ENCODE peak calls at places on chromosome 3, in ten cellular contexts. K is T47D; V is effector memory CD4-positive, alpha-beta T cell; C is anterior cingulate cortex; D is NCI-H2081; O is NCI-H1930; A is CD4-positive, alpha-beta T cell; T is fibroblast of mammary gland; Y is tibial artery; L is dorsolateral prefrontal cortex. Z is an unnamed sample.

GRCh38 chr3:138673641-138674040 is 65.1 kb downstream of the FAIM start:
- DNase-seq in K (no peak), V (no peak), C (no peak), D (peak), O (no peak), A (no peak), T (peak), Y (no peak), L (no peak), Z (no peak)

GRCh38 chr3:42387802-42388651 is 22.4 kb downstream of the LYZL4 start:
- DNase-seq in K (no peak), V (no peak), C (no peak), D (no peak), O (no peak), A (peak), T (peak), Y (no peak), L (no peak), Z (no peak)

GRCh38 chr3:56869157-56869889 is 67.6 kb upstream of the ARHGEF3 start:
- DNase-seq in K (no peak), V (no peak), C (no peak), D (no peak), O (no peak), A (no peak), T (no peak), Y (no peak), L (no peak), Z (no peak)

GRCh38 chr3:75294124-75294523 is 370.0 kb upstream of the FRG2C start:
- DNase-seq in K (peak), V (no peak), C (no peak), D (peak), O (no peak), A (no peak), T (peak), Y (peak), L (peak), Z (peak)

GRCh38 chr3:53102601-53103147 is 27.6 kb downstream of the RFT1 start:
- DNase-seq in K (no peak), V (no peak), C (no peak), D (no peak), O (no peak), A (peak), T (no peak), Y (no peak), L (no peak), Z (no peak)

GRCh38 chr3:52704611-52705437 is 767 bp downstream of the GLT8D1 start:
- DNase-seq in K (no peak), V (no peak), C (no peak), D (no peak), O (no peak), A (no peak), T (peak), Y (no peak), L (no peak), Z (no peak)

GRCh38 chr3:43363621-43364266 is 77.4 kb downstream of the SNRK start:
- DNase-seq in K (no peak), V (no peak), C (no peak), D (no peak), O (no peak), A (no peak), T (peak), Y (no peak), L (no peak), Z (no peak)

GRCh38 chr3:66565301-66565700 is 64.5 kb upstream of the LRIG1 start:
- DNase-seq in K (no peak), V (no peak), C (no peak), D (no peak), O (no peak), A (no peak), T (no peak), Y (no peak), L (no peak), Z (no peak)

GRCh38 chr3:37291275-37291700 is 116.9 kb upstream of the LRRFIP2 start:
- DNase-seq in K (no peak), V (no peak), C (no peak), D (no peak), O (no peak), A (no peak), T (peak), Y (no peak), L (no peak), Z (no peak)

GRCh38 chr3:110419571-110419970 is 652.0 kb upstream of the NECTIN3 start:
- DNase-seq in K (no peak), V (no peak), C (no peak), D (no peak), O (no peak), A (no peak), T (no peak), Y (no peak), L (no peak), Z (no peak)

GRCh38 chr3:160641675-160642330 is 35.2 kb upstream of the ARL14 start:
- DNase-seq in K (no peak), V (no peak), C (no peak), D (no peak), O (no peak), A (no peak), T (peak), Y (no peak), L (no peak), Z (no peak)

GRCh38 chr3:89851974-89852621 is 744.7 kb downstream of the EPHA3 start:
- DNase-seq in K (peak), V (no peak), C (no peak), D (peak), O (no peak), A (no peak), T (peak), Y (no peak), L (peak), Z (no peak)

GRCh38 chr3:173411288-173412064 is 13.9 kb downstream of the NLGN1 start:
- DNase-seq in K (peak), V (no peak), C (peak), D (peak), O (no peak), A (no peak), T (peak), Y (no peak), L (no peak), Z (peak)

GRCh38 chr3:37701729-37702128 is 160.0 kb upstream of the CTDSPL start:
- DNase-seq in K (no peak), V (no peak), C (no peak), D (no peak), O (no peak), A (no peak), T (no peak), Y (no peak), L (no peak), Z (no peak)

GRCh38 chr3:97957617-97958311 is 14.5 kb downstream of the RIOX2 start:
- DNase-seq in K (no peak), V (no peak), C (no peak), D (no peak), O (no peak), A (no peak), T (peak), Y (no peak), L (no peak), Z (no peak)

GRCh38 chr3:50189274-50189673 is 2.1 kb upstream of the GNAT1 start:
- DNase-seq in K (peak), V (no peak), C (peak), D (peak), O (peak), A (peak), T (peak), Y (peak), L (peak), Z (peak)

GRCh38 chr3:107432013-107432515 is 54.8 kb downstream of the CCDC54 start:
- DNase-seq in K (no peak), V (no peak), C (no peak), D (peak), O (peak), A (no peak), T (peak), Y (no peak), L (no peak), Z (no peak)

GRCh38 chr3:142997330-142997729 is 4.0 kb upstream of the U2SURP start:
- DNase-seq in K (no peak), V (no peak), C (no peak), D (no peak), O (no peak), A (no peak), T (no peak), Y (no peak), L (no peak), Z (no peak)

GRCh38 chr3:151935451-151935850 is 62.0 kb downstream of the SUCNR1 start:
- DNase-seq in K (no peak), V (no peak), C (no peak), D (no peak), O (no peak), A (no peak), T (no peak), Y (no peak), L (no peak), Z (no peak)